ENCODE peak calls at places on chromosomes 5 and 9, in eight cellular contexts. B, C, O, K, D, Z, P and S are unnamed samples.

GRCh38 chr5:95806687-95807086 is 15.8 kb downstream of the GLRX start:
- DNase-seq in B (no peak), C (no peak), O (no peak), K (no peak), D (no peak), Z (no peak), P (no peak), S (no peak)

GRCh38 chr5:153350192-153350883 is 140.1 kb upstream of the GRIA1 start:
- DNase-seq in B (no peak), C (no peak), O (no peak), K (no peak), D (no peak), Z (no peak), P (no peak), S (no peak)

GRCh38 chr5:116448869-116449453 is 125.7 kb downstream of the SEMA6A start:
- DNase-seq in B (no peak), C (no peak), O (no peak), K (no peak), D (peak; percentile 27), Z (no peak), P (no peak), S (no peak)

GRCh38 chr5:175479125-175479881 is 943 bp downstream of the SFXN1 start:
- DNase-seq in B (no peak), C (no peak), O (no peak), K (no peak), D (no peak), Z (peak; percentile 60), P (no peak), S (no peak)

GRCh38 chr9:137454145-137454505 is 5.0 kb downstream of the NSMF start:
- DNase-seq in B (peak; percentile 61), C (peak; percentile 53), O (peak; percentile 72), K (no peak), D (no peak), Z (peak; percentile 85), P (no peak), S (peak; percentile 81)

GRCh38 chr5:131156971-131157370 is 8.1 kb downstream of the HINT1 start:
- DNase-seq in B (no peak), C (no peak), O (no peak), K (no peak), D (no peak), Z (no peak), P (no peak), S (no peak)

GRCh38 chr5:158058208-158058607 is 199.3 kb upstream of the CLINT1 start:
- DNase-seq in B (no peak), C (no peak), O (no peak), K (no peak), D (no peak), Z (no peak), P (peak; percentile 74), S (no peak)

GRCh38 chr5:123474238-123474637 is 37.7 kb upstream of the CSNK1G3 start:
- DNase-seq in B (no peak), C (no peak), O (no peak), K (peak; percentile 16), D (no peak), Z (no peak), P (no peak), S (no peak)

GRCh38 chr9:80866576-80867227 is 822.6 kb downstream of the TLE1 start:
- DNase-seq in B (no peak), C (no peak), O (no peak), K (no peak), D (no peak), Z (no peak), P (no peak), S (no peak)

GRCh38 chr5:32173394-32174010 is 617 bp downstream of the GOLPH3 start:
- DNase-seq in B (peak; percentile 27), C (peak; percentile 38), O (peak; percentile 35), K (peak; percentile 78), D (peak; percentile 95), Z (peak; percentile 79), P (peak; percentile 63), S (peak; percentile 70)

GRCh38 chr5:88722546-88722945 is 160.4 kb downstream of the MEF2C start:
- DNase-seq in B (no peak), C (no peak), O (no peak), K (no peak), D (no peak), Z (no peak), P (no peak), S (no peak)

GRCh38 chr5:88743231-88743879 is 139.6 kb downstream of the MEF2C start:
- DNase-seq in B (no peak), C (no peak), O (no peak), K (peak; percentile 41), D (no peak), Z (no peak), P (peak; percentile 11), S (no peak)

GRCh38 chr5:140073296-140073695 is 30.2 kb upstream of the NRG2 start:
- DNase-seq in B (no peak), C (no peak), O (no peak), K (peak; percentile 42), D (no peak), Z (no peak), P (peak; percentile 45), S (peak; percentile 18)

GRCh38 chr5:127777957-127778356 is 74.8 kb downstream of the CCDC192 start:
- DNase-seq in B (no peak), C (no peak), O (no peak), K (no peak), D (no peak), Z (no peak), P (no peak), S (no peak)

GRCh38 chr9:20178679-20179078 is 389.8 kb upstream of the SLC24A2 start:
- DNase-seq in B (no peak), C (no peak), O (no peak), K (no peak), D (no peak), Z (no peak), P (no peak), S (no peak)

GRCh38 chr5:150780180-150780692 is 1.7 kb downstream of the SMIM3 start:
- DNase-seq in B (no peak), C (no peak), O (no peak), K (peak; percentile 86), D (no peak), Z (peak; percentile 25), P (no peak), S (peak; percentile 56)

GRCh38 chr5:15837584-15838289 is 337.8 kb downstream of the FBXL7 start:
- DNase-seq in B (no peak), C (no peak), O (no peak), K (no peak), D (no peak), Z (no peak), P (no peak), S (no peak)

GRCh38 chr5:3075309-3075708 is 323.8 kb upstream of the IRX2 start:
- DNase-seq in B (no peak), C (no peak), O (no peak), K (no peak), D (no peak), Z (no peak), P (no peak), S (no peak)

GRCh38 chr5:168740821-168741213 is 161.6 kb upstream of the PANK3 start:
- DNase-seq in B (no peak), C (no peak), O (no peak), K (no peak), D (no peak), Z (no peak), P (no peak), S (no peak)

GRCh38 chr9:33140406-33141360 is 26.5 kb downstream of the B4GALT1 start:
- DNase-seq in B (no peak), C (no peak), O (no peak), K (no peak), D (no peak), Z (no peak), P (no peak), S (no peak)

GRCh38 chr5:14223372-14223771 is 80.2 kb downstream of the TRIO start:
- DNase-seq in B (no peak), C (no peak), O (no peak), K (no peak), D (no peak), Z (no peak), P (no peak), S (no peak)

GRCh38 chr9:17900604-17901003 is 321.7 kb downstream of the SH3GL2 start:
- DNase-seq in B (no peak), C (no peak), O (no peak), K (peak; percentile 4), D (no peak), Z (no peak), P (no peak), S (no peak)

GRCh38 chr5:176533390-176533789 is 3.8 kb downstream of the RNF44 start:
- DNase-seq in B (no peak), C (no peak), O (no peak), K (no peak), D (no peak), Z (peak; percentile 57), P (no peak), S (no peak)